ENCODE peak calls at places on chromosome 21, in six cellular contexts. A is Peyer's patch, E is kidney, U is psoas muscle, M is colonic mucosa, P is DND-41. V is an unnamed sample. For H3K4me1, the result is how much of the 10 kb centered on the place peaks cover.

GRCh38 chr21:45208627-45208951 is 79.1 kb downstream of the POFUT2 start:
- DNase-seq in U (no peak), P (no peak), E (no peak), A (no peak), M (no peak), V (no peak)

GRCh38 chr21:40120944-40121575 is 253.8 kb downstream of the PCP4 start:
- DNase-seq in M (no peak), P (no peak), A (no peak), U (no peak), E (no peak), V (no peak)

GRCh38 chr21:18529253-18529652 is 125.7 kb upstream of the TMPRSS15 start:
- DNase-seq in A (no peak), P (no peak), E (no peak), U (no peak), M (no peak), V (no peak)

GRCh38 chr21:46424621-46425020 is 34.1 kb upstream of the DIP2A start:
- DNase-seq in U (no peak), E (peak), M (no peak), A (peak), P (no peak), V (no peak)

GRCh38 chr21:45086342-45086958 is 12.1 kb downstream of the ADARB1 start:
- DNase-seq in P (peak), E (no peak), U (no peak), A (no peak), M (no peak), V (no peak)

GRCh38 chr21:28334407-28334806 is 658.3 kb downstream of the LTN1 start:
- DNase-seq in E (no peak), P (no peak), U (no peak), M (no peak), A (no peak), V (no peak)

GRCh38 chr21:40136571-40136970 is 269.3 kb downstream of the PCP4 start:
- DNase-seq in M (no peak), P (no peak), E (no peak), U (no peak), A (no peak), V (no peak)

GRCh38 chr21:45403825-45404725 is 890 bp upstream of the COL18A1 start:
- DNase-seq in M (no peak), P (no peak), E (peak), A (no peak), U (peak), V (peak)

GRCh38 chr21:41378849-41379248 is 17.0 kb downstream of the MX2 start:
- DNase-seq in A (no peak), P (no peak), M (no peak), U (no peak), E (no peak), V (no peak)

GRCh38 chr21:28177008-28177603 is 815.6 kb downstream of the LTN1 start:
- DNase-seq in U (no peak), E (no peak), A (no peak), P (no peak), M (no peak), V (no peak)

GRCh38 chr21:41065539-41065938 is 102.4 kb upstream of the BACE2 start:
- DNase-seq in E (no peak), A (no peak), U (no peak), M (no peak), P (no peak), V (no peak)

GRCh38 chr21:46023126-46023985 is 41.8 kb downstream of the COL6A1 start:
- DNase-seq in U (no peak), A (no peak), E (no peak), P (no peak), M (no peak), V (no peak)

GRCh38 chr21:39313042-39313456 is 383 bp downstream of the BRWD1 start:
- DNase-seq in E (peak), A (peak), U (peak), M (peak), P (no peak), V (peak)

GRCh38 chr21:10430007-10430406 is 91.4 kb upstream of the TPTE start:
- DNase-seq in P (no peak), A (no peak), E (no peak), M (no peak), U (no peak), V (no peak)

GRCh38 chr21:29376556-29376955 is 77.8 kb downstream of the BACH1 start:
- DNase-seq in A (peak), M (peak), E (no peak), P (peak), U (peak), V (no peak)

GRCh38 chr21:30044447-30045064 is 104.8 kb upstream of the GRIK1 start:
- DNase-seq in U (no peak), E (no peak), A (no peak), P (no peak), M (peak), V (no peak)

GRCh38 chr21:18411565-18411964 is 8.0 kb upstream of the TMPRSS15 start:
- DNase-seq in M (no peak), U (no peak), A (no peak), E (no peak), P (no peak), V (no peak)

GRCh38 chr21:28127390-28127789 is 865.3 kb downstream of the LTN1 start:
- DNase-seq in A (no peak), M (no peak), U (no peak), E (no peak), P (no peak), V (no peak)

GRCh38 chr21:45640888-45641479 is 2.5 kb upstream of the PCBP3 start:
- DNase-seq in M (peak), A (peak), P (no peak), U (no peak), E (peak), V (no peak)

GRCh38 chr21:15332572-15332971 is 267.8 kb upstream of the NRIP1 start:
- DNase-seq in A (no peak), M (no peak), P (no peak), E (no peak), U (no peak), V (no peak)

GRCh38 chr21:42746240-42746592 is 92.8 kb downstream of the PDE9A start:
- DNase-seq in A (no peak), P (no peak), M (no peak), E (peak), U (no peak), V (no peak)
- H3K4me1 ChIP-seq in A (under half), P (under half), M (under half), E (under half), U (under half), V (under half)

DNA sequence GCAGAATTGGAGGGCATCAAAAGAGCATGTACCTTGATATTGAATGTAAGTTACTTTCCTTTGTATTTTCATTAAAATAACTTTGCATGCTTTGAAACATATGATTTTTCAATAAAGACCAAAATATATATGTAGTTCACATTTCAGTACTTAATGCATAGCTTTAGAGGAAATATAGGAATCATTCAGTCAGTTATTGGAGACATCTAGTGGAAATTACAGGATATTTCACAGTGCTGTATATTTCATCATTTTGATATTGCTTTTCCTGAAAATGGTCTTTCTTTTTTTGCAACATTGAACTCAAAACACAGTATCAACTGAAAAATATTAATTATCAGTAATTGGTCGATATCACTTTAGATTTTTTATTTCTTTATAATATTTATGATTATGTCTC is 375.8 kb downstream of the NCAM2 start:
- DNase-seq in A (no peak), E (no peak), U (no peak), M (no peak), P (no peak), V (no peak)
- TF ChIP-seq CTCF in A (no peak), E (no peak), U (no peak), M (no peak), P (peak), V (peak)

GRCh38 chr21:16426936-16427335 is 697.2 kb downstream of the USP25 start:
- DNase-seq in E (no peak), P (no peak), A (no peak), M (no peak), U (no peak), V (no peak)

GRCh38 chr21:16424331-16424749 is 694.6 kb downstream of the USP25 start:
- DNase-seq in E (no peak), P (no peak), A (no peak), U (no peak), M (no peak), V (no peak)

GRCh38 chr21:16425297-16425696 is 695.5 kb downstream of the USP25 start:
- DNase-seq in A (no peak), M (no peak), U (no peak), P (no peak), E (no peak), V (no peak)

GRCh38 chr21:16422702-16423101 is 692.9 kb downstream of the USP25 start:
- DNase-seq in A (no peak), P (no peak), E (no peak), M (no peak), U (no peak), V (no peak)

GRCh38 chr21:16423921-16424320 is 694.1 kb downstream of the USP25 start:
- DNase-seq in E (no peak), P (no peak), U (no peak), A (no peak), M (no peak), V (no peak)
- H3K4me3 ChIP-seq in E (peak), P (no peak), U (peak), A (no peak), M (no peak), V (no peak)

DNA sequence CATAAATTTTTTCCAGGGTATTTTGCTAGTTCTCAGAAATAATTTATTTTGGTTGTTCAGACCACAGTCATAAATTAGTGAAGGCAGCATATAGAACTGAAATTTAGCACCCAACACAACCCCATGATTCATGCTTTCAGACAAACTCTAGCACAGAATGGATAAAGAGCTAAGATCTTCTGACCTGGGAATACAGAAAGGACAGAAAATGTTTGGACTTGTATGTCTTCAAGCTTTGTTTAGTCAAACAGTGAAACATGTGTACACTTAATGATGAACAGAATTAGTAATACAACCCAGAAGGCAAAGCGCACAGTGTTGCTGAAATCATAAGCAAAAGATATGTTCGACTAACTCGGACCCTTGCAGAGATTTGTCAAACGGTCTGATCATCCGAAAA is 205.6 kb downstream of the APP start:
- DNase-seq in P (no peak), A (no peak), U (no peak), E (no peak), M (no peak), V (no peak)
- H3K4me1 ChIP-seq in P (under half), A (under half), U (under half), E (under half), M (under half), V (half or more)

DNA sequence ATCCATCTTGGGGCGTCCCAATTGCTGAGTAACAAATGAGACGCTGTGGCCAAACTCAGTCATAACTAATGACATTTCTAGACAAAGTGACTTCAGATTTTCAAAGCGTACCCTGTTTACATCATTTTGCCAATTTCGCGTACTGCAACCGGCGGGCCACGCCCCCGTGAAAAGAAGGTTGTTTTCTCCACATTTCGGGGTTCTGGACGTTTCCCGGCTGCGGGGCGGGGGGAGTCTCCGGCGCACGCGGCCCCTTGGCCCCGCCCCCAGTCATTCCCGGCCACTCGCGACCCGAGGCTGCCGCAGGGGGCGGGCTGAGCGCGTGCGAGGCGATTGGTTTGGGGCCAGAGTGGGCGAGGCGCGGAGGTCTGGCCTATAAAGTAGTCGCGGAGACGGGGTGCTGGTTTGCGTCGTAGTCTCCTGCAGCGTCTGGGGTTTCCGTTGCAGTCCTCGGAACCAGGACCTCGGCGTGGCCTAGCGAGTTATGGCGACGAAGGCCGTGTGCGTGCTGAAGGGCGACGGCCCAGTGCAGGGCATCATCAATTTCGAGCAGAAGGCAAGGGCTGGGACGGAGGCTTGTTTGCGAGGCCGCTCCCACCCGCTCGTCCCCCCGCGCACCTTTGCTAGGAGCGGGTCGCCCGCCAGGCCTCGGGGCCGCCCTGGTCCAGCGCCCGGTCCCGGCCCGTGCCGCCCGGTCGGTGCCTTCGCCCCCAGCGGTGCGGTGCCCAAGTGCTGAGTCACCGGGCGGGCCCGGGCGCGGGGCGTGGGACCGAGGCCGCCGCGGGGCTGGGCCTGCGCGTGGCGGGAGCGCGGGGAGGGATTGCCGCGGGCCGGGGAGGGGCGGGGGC is at the start of gene SOD1:
- DNase-seq in M (peak), A (peak), U (peak), E (peak), P (peak), V (peak)
- TF ChIP-seq CTCF in M (no peak), A (peak), U (peak), E (peak), P (no peak), V (no peak)

DNA sequence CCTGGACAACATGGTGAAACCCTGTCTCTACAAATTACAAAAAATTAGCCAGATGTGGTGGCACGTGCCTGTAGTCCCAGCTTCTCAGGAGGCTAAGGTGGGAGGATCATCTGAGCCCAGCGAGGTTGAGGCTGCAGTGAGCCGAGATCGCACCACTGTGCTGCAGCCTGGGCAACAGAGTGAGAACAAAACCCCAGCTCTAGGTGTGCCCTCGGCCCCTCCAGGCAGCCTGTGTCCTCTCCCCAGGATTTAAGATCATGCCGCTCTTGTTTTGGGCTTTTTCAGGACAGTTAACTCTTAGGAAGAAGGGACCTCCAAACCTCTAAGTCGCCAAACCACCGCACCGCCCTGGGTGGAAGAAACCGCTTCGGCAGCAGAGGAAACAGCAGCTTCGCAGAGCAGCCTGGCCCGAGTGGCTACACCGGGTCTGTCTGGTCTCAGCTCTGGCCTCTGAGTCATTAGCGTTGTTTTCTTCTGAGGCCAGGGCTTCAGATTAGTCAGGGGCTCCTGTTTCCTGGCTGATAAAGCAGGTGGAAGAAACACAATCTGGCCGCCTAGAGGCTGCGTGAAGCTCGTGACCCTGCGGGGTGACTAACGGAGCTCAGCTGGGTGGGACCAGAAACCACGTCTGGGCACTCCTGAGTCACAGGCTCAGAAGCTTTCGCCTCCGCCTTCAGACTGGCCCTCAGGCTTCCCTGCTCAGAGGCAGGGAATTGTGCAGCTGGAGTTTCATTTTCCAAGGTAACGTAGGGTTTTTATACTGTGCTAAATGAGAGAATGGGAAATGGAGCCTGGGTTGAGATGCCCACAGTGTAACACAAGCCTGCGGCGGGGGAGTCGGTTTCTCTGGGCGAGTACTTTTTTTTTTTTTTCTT is 44.7 kb downstream of the CHAF1B start:
- DNase-seq in A (peak), P (no peak), M (peak), U (peak), E (peak), V (peak)
- H3K4me3 ChIP-seq in A (peak), P (no peak), M (no peak), U (peak), E (peak), V (peak)

GRCh38 chr21:25459365-25459764 is 147.9 kb downstream of the MRPL39 start:
- DNase-seq in A (no peak), M (no peak), E (no peak), U (no peak), P (no peak), V (no peak)
- H3K4me1 ChIP-seq in A (under half), M (under half), E (under half), U (under half), P (under half), V (under half)

DNA sequence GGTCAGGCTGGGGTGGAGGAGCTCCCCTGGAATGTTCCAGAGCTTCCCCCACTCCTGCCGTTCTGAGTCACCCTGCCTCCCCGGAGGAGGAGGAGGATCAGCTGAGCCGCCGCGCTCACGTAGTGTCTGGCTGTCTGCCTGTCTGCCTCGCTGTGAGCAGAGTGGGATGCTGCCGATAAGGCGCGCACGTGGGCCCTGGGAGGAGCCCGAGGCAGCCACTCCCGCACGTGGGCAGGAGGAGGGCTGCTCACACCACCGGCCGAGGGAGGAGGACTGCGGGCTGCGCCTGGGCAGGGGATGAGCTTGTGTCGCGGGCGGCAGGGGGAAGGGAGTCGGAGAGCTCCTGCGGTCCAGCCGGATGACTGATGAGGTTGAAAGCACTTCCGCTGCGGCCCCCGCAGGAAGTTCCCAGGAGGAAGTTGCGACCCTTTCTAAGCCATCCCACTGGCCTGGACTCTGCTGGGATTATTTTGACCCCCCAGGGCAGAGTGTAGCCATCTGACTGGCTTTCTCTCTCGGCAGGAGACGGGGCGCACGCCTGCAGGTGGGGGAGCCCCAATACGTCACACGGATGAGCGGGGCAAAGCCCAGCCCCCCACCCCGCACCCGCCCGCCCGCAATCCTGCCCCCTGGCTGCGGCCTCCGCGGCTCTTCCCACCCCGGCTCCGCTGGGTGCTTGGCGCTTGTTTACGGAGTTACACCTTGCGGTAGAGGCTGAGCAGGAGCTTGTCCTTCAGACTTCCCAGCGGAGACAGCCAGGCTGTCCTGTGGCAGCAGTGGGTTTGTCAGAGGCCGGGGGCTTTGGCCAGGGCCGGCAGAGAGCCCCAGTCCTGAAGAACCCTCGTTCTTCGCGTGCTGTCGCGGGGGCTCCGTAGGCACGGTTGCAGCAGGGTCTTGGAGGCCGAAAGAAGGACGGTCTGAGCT is 9.8 kb downstream of the PDXK start:
- DNase-seq in E (peak), P (peak), A (peak), U (peak), M (peak), V (peak)
- TF ChIP-seq CTCF in E (no peak), P (no peak), A (no peak), U (peak), M (no peak), V (peak)

GRCh38 chr21:35254006-35254751 is 205.1 kb upstream of the RUNX1 start:
- DNase-seq in E (no peak), P (no peak), M (peak), U (no peak), A (no peak), V (no peak)

GRCh38 chr21:35254752-35255138 is 205.6 kb upstream of the RUNX1 start:
- DNase-seq in U (no peak), P (no peak), E (no peak), A (no peak), M (no peak), V (no peak)

GRCh38 chr21:35258521-35258920 is 209.4 kb upstream of the RUNX1 start:
- DNase-seq in A (no peak), U (no peak), E (no peak), P (no peak), M (no peak), V (no peak)

GRCh38 chr21:35257413-35257812 is 208.3 kb upstream of the RUNX1 start:
- DNase-seq in E (peak), M (peak), P (no peak), U (peak), A (no peak), V (peak)

DNA sequence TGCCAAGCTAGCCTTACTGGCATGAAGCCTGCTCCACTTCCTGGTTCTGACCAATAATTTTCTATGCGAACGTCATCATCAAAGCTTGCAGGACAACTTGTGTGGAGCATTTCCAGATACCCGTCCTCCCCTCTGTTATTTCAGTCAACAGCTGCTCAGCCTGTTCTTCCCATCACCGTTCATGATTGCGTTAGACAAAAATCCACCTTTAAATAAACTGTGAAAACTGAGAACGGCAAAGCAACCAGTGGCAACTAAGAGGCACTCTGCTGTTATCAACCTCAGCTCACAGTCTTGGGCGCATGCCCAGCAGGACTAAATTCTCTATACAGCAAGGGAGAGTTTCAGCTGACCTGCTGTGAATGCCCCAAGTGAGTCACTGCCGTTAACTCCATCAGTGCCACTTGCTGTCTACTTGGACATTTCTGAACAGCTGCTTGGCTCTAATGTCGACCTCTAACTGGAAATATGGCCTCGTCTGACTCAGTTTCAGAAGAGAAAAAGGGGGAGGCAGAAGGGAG is 207.4 kb upstream of the RUNX1 start:
- DNase-seq in A (peak), U (peak), E (peak), P (no peak), M (peak), V (peak)
- H3K4me3 ChIP-seq in A (no peak), U (peak), E (peak), P (no peak), M (no peak), V (no peak)